ENCODE peak calls at places on chromosomes 5 and 9, in eight cellular contexts. B, C, O, G, H, U, Q and K are unnamed samples.

GRCh38 chr9:124776952-124777645 is at the start of gene OLFML2A:
- DNase-seq in B (no peak), C (peak; percentile 61), O (no peak), G (no peak), H (no peak), U (peak; percentile 50), Q (peak; percentile 53), K (peak; percentile 63)

GRCh38 chr9:111661802-111662491 is 542 bp downstream of the GNG10 start:
- DNase-seq in B (peak; percentile 37), C (no peak), O (peak; percentile 51), G (no peak), H (peak; percentile 58), U (peak; percentile 53), Q (peak; percentile 80), K (peak; percentile 59)

GRCh38 chr9:89564257-89564878 is 40.4 kb upstream of the GADD45G start:
- DNase-seq in B (peak; percentile 32), C (peak; percentile 55), O (no peak), G (no peak), H (no peak), U (no peak), Q (no peak), K (peak; percentile 96)

GRCh38 chr5:17118631-17119030 is 98.8 kb upstream of the BASP1 start:
- DNase-seq in B (peak; percentile 86), C (no peak), O (peak; percentile 48), G (no peak), H (peak; percentile 60), U (peak; percentile 99), Q (peak; percentile 90), K (peak; percentile 49)

GRCh38 chr5:177607452-177608192 is 7.7 kb downstream of the B4GALT7 start:
- DNase-seq in B (peak; percentile 91), C (no peak), O (no peak), G (peak; percentile 52), H (peak; percentile 77), U (peak; percentile 74), Q (peak; percentile 96), K (peak; percentile 98)

GRCh38 chr5:151490617-151491016 is 43.2 kb downstream of the SLC36A1 start:
- DNase-seq in B (no peak), C (no peak), O (no peak), G (no peak), H (no peak), U (no peak), Q (no peak), K (no peak)

GRCh38 chr5:131230406-131230805 is 33.4 kb upstream of the CDC42SE2 start:
- DNase-seq in B (no peak), C (no peak), O (no peak), G (no peak), H (no peak), U (no peak), Q (no peak), K (peak; percentile 46)

GRCh38 chr5:7244977-7245376 is 151.0 kb upstream of the ADCY2 start:
- DNase-seq in B (no peak), C (no peak), O (no peak), G (no peak), H (no peak), U (no peak), Q (no peak), K (no peak)

GRCh38 chr5:78377056-78377717 is 16.8 kb downstream of the SCAMP1 start:
- DNase-seq in B (peak; percentile 36), C (no peak), O (no peak), G (no peak), H (no peak), U (peak; percentile 31), Q (peak; percentile 28), K (no peak)

GRCh38 chr5:27158775-27159174 is 120.4 kb upstream of the CDH9 start:
- DNase-seq in B (peak; percentile 2), C (no peak), O (no peak), G (no peak), H (no peak), U (no peak), Q (no peak), K (no peak)

GRCh38 chr9:4750021-4750673 is 9.1 kb upstream of the AK3 start:
- DNase-seq in B (peak; percentile 67), C (peak; percentile 19), O (no peak), G (no peak), H (no peak), U (peak; percentile 55), Q (peak; percentile 46), K (peak; percentile 7)